ENCODE peak calls at places on chromosomes 13 and 19, in five cellular contexts. One of them, this sample, is unnamed. For H3K36me3 and H3K4me1, the result is how much of the 10 kb centered on the place peaks cover.

GRCh38 chr13:83681547-83681946 is 200.7 kb downstream of the SLITRK1 start:
- DNase-seq in DND-41: no peak
- DNase-seq in IMR-90: no peak
- DNase-seq in GM23338: peak
- DNase-seq in HCT116: no peak
- DNase-seq in this sample: no peak

GRCh38 chr19:17184381-17184841 is 30.7 kb upstream of the USE1 start:
- DNase-seq in DND-41: no peak
- DNase-seq in IMR-90: peak
- DNase-seq in GM23338: no peak
- DNase-seq in HCT116: no peak
- DNase-seq in this sample: peak

GRCh38 chr19:41031926-41032325 is 40.8 kb downstream of the CYP2B6 start:
- DNase-seq in DND-41: no peak
- DNase-seq in IMR-90: no peak
- DNase-seq in GM23338: no peak
- DNase-seq in HCT116: no peak
- DNase-seq in this sample: no peak

GRCh38 chr19:2235396-2236284 is 489 bp downstream of the PLEKHJ1 start:
- DNase-seq in DND-41: peak
- DNase-seq in IMR-90: no peak
- DNase-seq in GM23338: peak
- DNase-seq in HCT116: no peak
- DNase-seq in this sample: no peak

GRCh38 chr13:73224708-73225107 is 165.9 kb downstream of the KLF5 start:
- DNase-seq in DND-41: peak
- DNase-seq in IMR-90: peak
- DNase-seq in GM23338: no peak
- DNase-seq in HCT116: no peak
- DNase-seq in this sample: no peak

GRCh38 chr19:55041627-55042343 is 3.7 kb upstream of the GP6 start:
- DNase-seq in DND-41: peak
- DNase-seq in IMR-90: no peak
- DNase-seq in GM23338: no peak
- DNase-seq in HCT116: no peak
- DNase-seq in this sample: no peak

GRCh38 chr13:44465318-44465717 is 91.7 kb downstream of the SERP2 start:
- DNase-seq in DND-41: no peak
- DNase-seq in IMR-90: peak
- DNase-seq in GM23338: no peak
- DNase-seq in HCT116: no peak
- DNase-seq in this sample: no peak

GRCh38 chr19:10260141-10260584 is 8.1 kb downstream of the MRPL4 start:
- DNase-seq in DND-41: no peak
- DNase-seq in IMR-90: no peak
- DNase-seq in GM23338: no peak
- DNase-seq in HCT116: peak
- DNase-seq in this sample: no peak

GRCh38 chr19:47757617-47758432 is 12.5 kb downstream of the NOP53 start:
- DNase-seq in DND-41: no peak
- DNase-seq in IMR-90: no peak
- DNase-seq in GM23338: no peak
- DNase-seq in HCT116: no peak
- DNase-seq in this sample: no peak

GRCh38 chr13:73722120-73722519 is 412.1 kb downstream of the KLF12 start:
- DNase-seq in DND-41: no peak
- DNase-seq in IMR-90: peak
- DNase-seq in GM23338: peak
- DNase-seq in HCT116: peak
- DNase-seq in this sample: no peak

GRCh38 chr13:90899411-90899810 is 448.1 kb upstream of the MIR17HG start:
- DNase-seq in DND-41: no peak
- DNase-seq in IMR-90: no peak
- DNase-seq in GM23338: no peak
- DNase-seq in HCT116: no peak
- DNase-seq in this sample: no peak

DNA sequence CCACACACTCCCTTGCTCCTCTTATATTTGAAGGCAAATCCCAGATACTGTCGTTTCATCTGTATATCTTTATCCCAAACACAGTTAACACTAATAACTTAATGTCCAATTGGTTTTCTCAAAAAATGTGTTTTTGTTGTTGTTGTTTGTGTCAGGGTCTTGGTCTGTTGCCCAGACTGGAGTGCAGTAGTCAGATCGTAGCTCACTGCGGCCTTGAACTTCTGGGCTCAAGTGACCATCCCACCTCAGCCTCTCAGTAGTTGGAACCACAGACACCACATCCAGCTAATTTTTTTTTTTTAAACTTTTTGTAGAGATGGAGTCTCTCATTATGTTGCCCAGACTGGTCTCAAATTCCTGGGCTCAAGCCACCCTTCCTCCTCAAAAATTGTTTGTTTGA is 137.7 kb downstream of the PDS5B start:
- DNase-seq in DND-41: no peak
- DNase-seq in IMR-90: no peak
- DNase-seq in GM23338: no peak
- DNase-seq in HCT116: no peak
- DNase-seq in this sample: no peak
- H3K36me3 ChIP-seq in DND-41: half or more
- H3K36me3 ChIP-seq in IMR-90: under half
- H3K36me3 ChIP-seq in GM23338: under half
- H3K36me3 ChIP-seq in HCT116: under half
- H3K36me3 ChIP-seq in this sample: under half

DNA sequence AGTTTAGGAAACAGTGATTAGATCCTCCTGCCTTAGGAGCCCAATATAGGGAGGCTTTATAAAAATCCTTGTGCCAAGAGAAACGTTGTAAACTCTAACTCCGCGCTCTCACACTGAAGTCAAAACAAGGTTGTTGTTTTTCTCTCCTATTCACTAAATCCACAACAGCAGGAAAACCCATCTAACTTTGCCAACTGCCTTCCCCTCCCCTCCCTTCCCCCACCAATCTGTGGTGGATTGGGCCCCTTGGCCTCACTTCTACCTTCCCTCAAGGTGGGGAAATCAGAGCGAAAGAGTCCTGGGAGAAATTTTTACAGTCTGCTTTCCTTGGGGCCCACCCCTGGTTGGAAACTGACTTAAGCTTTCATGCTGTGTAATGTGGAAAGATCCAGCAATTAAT is 1.4 kb downstream of the DHRS12 start:
- DNase-seq in DND-41: no peak
- DNase-seq in IMR-90: no peak
- DNase-seq in GM23338: no peak
- DNase-seq in HCT116: no peak
- DNase-seq in this sample: no peak
- H3K4me1 ChIP-seq in DND-41: under half
- H3K4me1 ChIP-seq in IMR-90: under half
- H3K4me1 ChIP-seq in GM23338: under half
- H3K4me1 ChIP-seq in HCT116: under half
- H3K4me1 ChIP-seq in this sample: under half

GRCh38 chr19:5603626-5604025 is 18.9 kb downstream of the SAFB2 start:
- DNase-seq in DND-41: no peak
- DNase-seq in IMR-90: no peak
- DNase-seq in GM23338: no peak
- DNase-seq in HCT116: no peak
- DNase-seq in this sample: no peak
- H3K36me3 ChIP-seq in DND-41: half or more
- H3K36me3 ChIP-seq in IMR-90: half or more
- H3K36me3 ChIP-seq in GM23338: under half
- H3K36me3 ChIP-seq in HCT116: half or more
- H3K36me3 ChIP-seq in this sample: half or more

GRCh38 chr19:39428309-39429112 is 7.2 kb downstream of the RPS16 start:
- DNase-seq in DND-41: no peak
- DNase-seq in IMR-90: peak
- DNase-seq in GM23338: peak
- DNase-seq in HCT116: no peak
- DNase-seq in this sample: no peak
- H3K4me1 ChIP-seq in DND-41: under half
- H3K4me1 ChIP-seq in IMR-90: under half
- H3K4me1 ChIP-seq in GM23338: under half
- H3K4me1 ChIP-seq in HCT116: half or more
- H3K4me1 ChIP-seq in this sample: under half

GRCh38 chr19:44878119-44878865 is 12.8 kb upstream of the TOMM40 start:
- DNase-seq in DND-41: no peak
- DNase-seq in IMR-90: no peak
- DNase-seq in GM23338: no peak
- DNase-seq in HCT116: no peak
- DNase-seq in this sample: no peak
- H3K36me3 ChIP-seq in DND-41: under half
- H3K36me3 ChIP-seq in IMR-90: half or more
- H3K36me3 ChIP-seq in GM23338: under half
- H3K36me3 ChIP-seq in HCT116: under half
- H3K36me3 ChIP-seq in this sample: under half

GRCh38 chr13:97275775-97276501 is 53.8 kb downstream of the MBNL2 start:
- DNase-seq in DND-41: no peak
- DNase-seq in IMR-90: no peak
- DNase-seq in GM23338: no peak
- DNase-seq in HCT116: no peak
- DNase-seq in this sample: no peak

GRCh38 chr13:97272526-97272925 is 50.4 kb downstream of the MBNL2 start:
- DNase-seq in DND-41: no peak
- DNase-seq in IMR-90: no peak
- DNase-seq in GM23338: no peak
- DNase-seq in HCT116: no peak
- DNase-seq in this sample: no peak

GRCh38 chr13:97274782-97275252 is 52.7 kb downstream of the MBNL2 start:
- DNase-seq in DND-41: no peak
- DNase-seq in IMR-90: peak
- DNase-seq in GM23338: no peak
- DNase-seq in HCT116: no peak
- DNase-seq in this sample: no peak

GRCh38 chr13:97275265-97275664 is 53.1 kb downstream of the MBNL2 start:
- DNase-seq in DND-41: no peak
- DNase-seq in IMR-90: peak
- DNase-seq in GM23338: no peak
- DNase-seq in HCT116: no peak
- DNase-seq in this sample: no peak

DNA sequence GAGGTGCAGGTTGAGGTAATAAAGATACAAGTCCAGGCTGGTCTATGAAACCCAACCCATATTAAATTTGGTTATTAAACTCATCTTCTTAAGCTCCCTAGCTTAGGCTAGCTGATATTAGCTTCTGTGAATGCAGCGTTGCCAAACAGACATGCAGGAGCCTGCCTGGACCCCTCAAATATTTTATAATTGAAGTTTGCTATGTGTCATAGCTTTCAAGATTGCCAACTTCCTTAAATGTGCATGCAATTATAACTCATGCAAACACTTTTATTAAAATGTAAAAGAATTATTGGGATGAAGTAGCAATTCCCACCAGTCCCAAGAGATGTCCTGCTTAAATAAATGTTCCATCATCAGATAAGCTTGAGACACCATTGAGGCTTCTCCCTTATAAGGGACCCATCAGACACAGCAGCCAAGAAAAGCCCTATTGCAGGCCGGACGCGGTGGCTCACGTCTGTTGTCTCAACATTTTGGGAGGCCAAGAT is 51.3 kb downstream of the MBNL2 start:
- DNase-seq in DND-41: no peak
- DNase-seq in IMR-90: no peak
- DNase-seq in GM23338: no peak
- DNase-seq in HCT116: no peak
- DNase-seq in this sample: no peak
- H3K4me1 ChIP-seq in DND-41: under half
- H3K4me1 ChIP-seq in IMR-90: under half
- H3K4me1 ChIP-seq in GM23338: under half
- H3K4me1 ChIP-seq in HCT116: half or more
- H3K4me1 ChIP-seq in this sample: under half

GRCh38 chr19:18840288-18841260 is 8.8 kb downstream of the UPF1 start:
- DNase-seq in DND-41: no peak
- DNase-seq in IMR-90: no peak
- DNase-seq in GM23338: no peak
- DNase-seq in HCT116: no peak
- DNase-seq in this sample: no peak

GRCh38 chr19:18843960-18844359 is 12.2 kb downstream of the UPF1 start:
- DNase-seq in DND-41: no peak
- DNase-seq in IMR-90: no peak
- DNase-seq in GM23338: no peak
- DNase-seq in HCT116: no peak
- DNase-seq in this sample: no peak

GRCh38 chr19:18839465-18840287 is 7.9 kb downstream of the UPF1 start:
- DNase-seq in DND-41: no peak
- DNase-seq in IMR-90: no peak
- DNase-seq in GM23338: peak
- DNase-seq in HCT116: no peak
- DNase-seq in this sample: no peak

GRCh38 chr19:18842166-18842565 is 10.4 kb downstream of the UPF1 start:
- DNase-seq in DND-41: no peak
- DNase-seq in IMR-90: no peak
- DNase-seq in GM23338: no peak
- DNase-seq in HCT116: no peak
- DNase-seq in this sample: no peak

GRCh38 chr19:18841400-18841799 is 9.6 kb downstream of the UPF1 start:
- DNase-seq in DND-41: no peak
- DNase-seq in IMR-90: no peak
- DNase-seq in GM23338: no peak
- DNase-seq in HCT116: no peak
- DNase-seq in this sample: no peak
- H3K36me3 ChIP-seq in DND-41: half or more
- H3K36me3 ChIP-seq in IMR-90: under half
- H3K36me3 ChIP-seq in GM23338: under half
- H3K36me3 ChIP-seq in HCT116: under half
- H3K36me3 ChIP-seq in this sample: under half

GRCh38 chr19:51809787-51810186 is 14.8 kb downstream of the FPR3 start:
- DNase-seq in DND-41: no peak
- DNase-seq in IMR-90: no peak
- DNase-seq in GM23338: no peak
- DNase-seq in HCT116: no peak
- DNase-seq in this sample: no peak

GRCh38 chr19:51807111-51807701 is 12.2 kb downstream of the FPR3 start:
- DNase-seq in DND-41: peak
- DNase-seq in IMR-90: no peak
- DNase-seq in GM23338: peak
- DNase-seq in HCT116: no peak
- DNase-seq in this sample: no peak

GRCh38 chr19:51807925-51808324 is 13.0 kb downstream of the FPR3 start:
- DNase-seq in DND-41: no peak
- DNase-seq in IMR-90: no peak
- DNase-seq in GM23338: no peak
- DNase-seq in HCT116: no peak
- DNase-seq in this sample: no peak

GRCh38 chr19:51810228-51810627 is 15.3 kb downstream of the FPR3 start:
- DNase-seq in DND-41: peak
- DNase-seq in IMR-90: no peak
- DNase-seq in GM23338: peak
- DNase-seq in HCT116: no peak
- DNase-seq in this sample: no peak

GRCh38 chr19:51808333-51808986 is 13.5 kb downstream of the FPR3 start:
- DNase-seq in DND-41: no peak
- DNase-seq in IMR-90: no peak
- DNase-seq in GM23338: no peak
- DNase-seq in HCT116: no peak
- DNase-seq in this sample: no peak
- H3K4me1 ChIP-seq in DND-41: under half
- H3K4me1 ChIP-seq in IMR-90: under half
- H3K4me1 ChIP-seq in GM23338: under half
- H3K4me1 ChIP-seq in HCT116: under half
- H3K4me1 ChIP-seq in this sample: under half

GRCh38 chr19:38383743-38384142 is 4.1 kb downstream of the GGN start:
- DNase-seq in DND-41: no peak
- DNase-seq in IMR-90: no peak
- DNase-seq in GM23338: no peak
- DNase-seq in HCT116: no peak
- DNase-seq in this sample: no peak
- H3K36me3 ChIP-seq in DND-41: half or more
- H3K36me3 ChIP-seq in IMR-90: half or more
- H3K36me3 ChIP-seq in GM23338: under half
- H3K36me3 ChIP-seq in HCT116: under half
- H3K36me3 ChIP-seq in this sample: half or more